ENCODE peak calls at places on chromosomes 16 and 17, in four cellular contexts. V is stomach, N is spleen, X is tibial nerve. L is an unnamed sample.

GRCh38 chr16:87550510-87550961 is 51.8 kb upstream of the JPH3 start:
- DNase-seq in V (peak; percentile 63), N (peak; percentile 87), X (no peak), L (no peak)

GRCh38 chr16:3266873-3267537 is 10.6 kb upstream of the MEFV start:
- DNase-seq in V (no peak), N (no peak), X (no peak), L (no peak)

GRCh38 chr16:50984688-50985087 is 166.4 kb downstream of the SALL1 start:
- DNase-seq in V (no peak), N (no peak), X (no peak), L (no peak)

GRCh38 chr17:69609495-69610315 is 195.2 kb downstream of the MAP2K6 start:
- DNase-seq in V (no peak), N (no peak), X (no peak), L (no peak)

GRCh38 chr17:29557085-29557697 is 9.6 kb downstream of the ABHD15 start:
- DNase-seq in V (no peak), N (no peak), X (no peak), L (no peak)

GRCh38 chr16:81266680-81267095 is 28.2 kb downstream of the BCO1 start:
- DNase-seq in V (peak; percentile 69), N (no peak), X (no peak), L (no peak)

GRCh38 chr17:28370035-28370743 is at the start of gene VTN:
- DNase-seq in V (peak; percentile 47), N (no peak), X (no peak), L (no peak)

GRCh38 chr16:89041571-89042481 is 51.8 kb upstream of the ACSF3 start:
- DNase-seq in V (no peak), N (peak; percentile 67), X (no peak), L (no peak)

GRCh38 chr16:71869089-71869488 is 14.9 kb downstream of the ZNF821 start:
- DNase-seq in V (no peak), N (no peak), X (no peak), L (no peak)

GRCh38 chr17:8894673-8895578 is 27.5 kb upstream of the PIK3R6 start:
- DNase-seq in V (peak; percentile 70), N (peak; percentile 71), X (peak; percentile 36), L (peak; percentile 74)

GRCh38 chr17:22202702-22203101 is 510.4 kb downstream of the KCNJ18 start:
- DNase-seq in V (no peak), N (peak; percentile 19), X (no peak), L (peak; percentile 73)

GRCh38 chr16:11605564-11605886 is 18.8 kb upstream of the LITAF start:
- DNase-seq in V (no peak), N (peak; percentile 31), X (no peak), L (no peak)

GRCh38 chr16:89042711-89043551 is 50.7 kb upstream of the ACSF3 start:
- DNase-seq in V (no peak), N (peak; percentile 57), X (no peak), L (no peak)

GRCh38 chr16:89023621-89024511 is 46.9 kb upstream of the CBFA2T3 start:
- DNase-seq in V (no peak), N (peak; percentile 58), X (no peak), L (no peak)

GRCh38 chr16:23290189-23291062 is 11.7 kb upstream of the SCNN1B start:
- DNase-seq in V (no peak), N (no peak), X (no peak), L (no peak)

GRCh38 chr17:28925912-28926365 is 23.1 kb upstream of the DHRS13 start:
- DNase-seq in V (no peak), N (no peak), X (no peak), L (no peak)

GRCh38 chr17:83012873-83013778 is 66.3 kb upstream of the METRNL start:
- DNase-seq in V (no peak), N (no peak), X (no peak), L (peak; percentile 78)

DNA sequence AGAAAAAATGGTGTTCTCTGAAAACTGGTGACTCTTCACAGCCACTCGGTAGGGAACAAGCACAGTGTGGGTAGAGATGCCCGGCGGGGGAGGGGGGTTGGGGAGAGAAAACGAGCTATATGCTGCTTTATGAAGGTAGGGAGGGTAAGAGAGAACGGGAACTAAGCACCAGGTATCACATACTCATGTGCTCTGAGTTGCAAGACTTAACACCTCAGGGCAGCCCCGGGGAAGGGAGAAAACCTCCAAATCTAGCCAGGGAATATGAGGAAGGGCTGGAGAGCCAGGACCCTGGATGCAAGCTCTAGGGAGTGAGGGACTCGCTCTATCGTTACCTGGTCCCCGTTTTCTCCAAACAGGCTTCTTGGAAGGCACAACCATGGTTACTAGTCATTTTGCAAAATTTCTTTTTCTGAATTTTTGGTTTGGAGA is 35.3 kb downstream of the HIC1 start:
- DNase-seq in V (no peak), N (peak; percentile 73), X (no peak), L (no peak)
- TF ChIP-seq POLR2A in V (no peak), N (no peak), X (no peak), L (no peak)

GRCh38 chr17:36942631-36943125 is 5.4 kb downstream of the LHX1 start:
- DNase-seq in V (no peak), N (no peak), X (no peak), L (peak; percentile 84)
- H3K4me3 ChIP-seq in V (peak overlapping the region; percentile 29), N (peak overlapping the region; percentile 24), X (no peak overlapping the region), L (no peak overlapping the region)

DNA sequence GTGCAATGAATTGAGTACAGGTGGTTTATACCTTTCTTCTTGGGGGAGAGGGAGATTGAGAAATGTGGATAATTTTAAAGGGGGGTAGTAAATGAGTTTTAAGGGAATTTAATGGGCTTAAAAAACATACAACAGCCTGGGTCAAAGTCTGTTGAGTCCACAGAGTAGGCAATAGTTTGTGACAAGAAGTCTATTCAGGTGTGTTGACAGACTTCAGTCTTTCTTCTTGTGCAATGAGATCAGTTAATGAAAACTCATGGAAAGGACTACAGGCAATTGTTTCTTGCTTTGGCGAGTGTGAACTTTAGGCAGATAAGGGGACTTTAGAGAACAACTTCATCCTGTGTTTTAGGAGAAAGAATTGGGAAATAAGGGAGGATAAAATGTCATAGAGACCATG is 507.8 kb upstream of the CA10 start:
- DNase-seq in V (no peak), N (no peak), X (no peak), L (no peak)
- TF ChIP-seq CTCF in V (no peak), N (no peak), X (no peak), L (no peak)

DNA sequence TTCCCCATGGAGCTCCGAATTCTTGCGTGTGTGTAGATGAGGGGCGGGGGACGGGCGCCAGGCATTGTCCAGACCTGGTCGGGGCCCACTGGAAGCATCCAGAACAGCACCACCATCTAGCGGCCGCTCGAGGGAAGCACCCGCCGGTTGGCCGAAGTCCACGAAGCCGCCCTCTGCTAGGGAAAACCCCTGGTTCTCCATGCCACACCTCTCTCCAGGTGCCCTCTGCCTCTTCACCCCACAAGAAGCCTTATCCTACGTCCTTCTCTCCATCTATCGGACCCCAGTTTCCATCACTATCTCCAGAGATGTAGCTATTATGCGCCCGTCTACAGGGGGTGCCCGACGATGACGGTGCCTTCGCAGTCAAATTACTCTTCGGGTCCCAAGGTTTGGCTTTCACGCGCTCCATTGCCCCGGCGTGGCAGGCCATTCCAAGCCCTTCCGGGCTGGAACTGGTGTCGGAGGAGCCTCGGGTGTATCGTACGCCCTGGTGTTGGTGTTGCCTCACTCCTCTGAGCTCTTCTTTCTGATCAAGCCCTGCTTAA is 617 bp upstream of the SENP3 start:
- DNase-seq in V (peak; percentile 96), N (peak; percentile 96), X (peak; percentile 86), L (peak; percentile 87)
- TF ChIP-seq POLR2A in V (no peak), N (no peak), X (no peak), L (no peak)

GRCh38 chr16:963913-964695 is 6.7 kb downstream of the LMF1 start:
- DNase-seq in V (no peak), N (peak; percentile 66), X (no peak), L (no peak)

GRCh38 chr16:966035-966434 is 4.7 kb downstream of the LMF1 start:
- DNase-seq in V (no peak), N (no peak), X (no peak), L (no peak)

GRCh38 chr16:966505-966904 is 4.3 kb downstream of the LMF1 start:
- DNase-seq in V (no peak), N (no peak), X (no peak), L (no peak)

GRCh38 chr16:965487-965886 is 5.3 kb downstream of the LMF1 start:
- DNase-seq in V (no peak), N (peak; percentile 47), X (no peak), L (no peak)

DNA sequence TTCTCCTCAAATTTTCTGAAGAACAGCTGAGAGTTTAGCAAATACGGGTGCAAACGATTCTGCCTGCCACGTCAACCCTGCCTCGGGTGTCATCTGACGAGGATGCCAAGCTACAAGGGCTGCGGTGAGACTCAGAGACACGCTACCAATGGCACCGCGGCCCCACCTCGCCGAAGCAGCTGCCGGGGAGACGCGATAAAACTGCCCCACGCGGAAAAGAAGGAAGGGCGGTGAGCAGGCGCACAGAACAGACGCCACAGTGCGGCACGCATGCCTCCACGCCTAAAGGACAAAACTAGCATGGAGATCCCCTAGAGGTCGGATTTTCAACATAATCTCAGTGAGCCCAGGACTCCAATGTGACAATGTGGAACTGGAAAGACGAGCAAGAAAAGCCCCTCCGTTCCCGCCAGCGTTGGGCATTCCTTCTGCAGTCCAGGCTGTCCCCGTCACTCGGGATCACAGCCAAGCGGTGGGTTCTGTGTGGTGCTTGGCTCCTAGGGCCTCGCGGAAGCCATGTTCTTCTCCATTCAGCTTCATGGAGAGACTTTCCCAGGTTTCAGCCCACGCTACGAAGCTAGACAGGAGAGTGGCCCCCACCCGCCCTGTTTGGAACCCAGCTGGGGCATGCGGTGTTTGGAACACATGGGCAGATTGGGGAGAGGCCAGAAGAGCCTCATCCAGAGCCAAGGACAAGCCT is 5.9 kb downstream of the LMF1 start:
- DNase-seq in V (no peak), N (peak; percentile 77), X (no peak), L (no peak)
- H3K4me3 ChIP-seq in V (no peak overlapping the region), N (no peak overlapping the region), X (no peak overlapping the region), L (no peak overlapping the region)

GRCh38 chr16:6345090-6345489 is 987.6 kb upstream of the RBFOX1 start:
- DNase-seq in V (no peak), N (no peak), X (no peak), L (no peak)
- TF ChIP-seq CTCF in V (no peak), N (no peak), X (no peak), L (no peak)

DNA sequence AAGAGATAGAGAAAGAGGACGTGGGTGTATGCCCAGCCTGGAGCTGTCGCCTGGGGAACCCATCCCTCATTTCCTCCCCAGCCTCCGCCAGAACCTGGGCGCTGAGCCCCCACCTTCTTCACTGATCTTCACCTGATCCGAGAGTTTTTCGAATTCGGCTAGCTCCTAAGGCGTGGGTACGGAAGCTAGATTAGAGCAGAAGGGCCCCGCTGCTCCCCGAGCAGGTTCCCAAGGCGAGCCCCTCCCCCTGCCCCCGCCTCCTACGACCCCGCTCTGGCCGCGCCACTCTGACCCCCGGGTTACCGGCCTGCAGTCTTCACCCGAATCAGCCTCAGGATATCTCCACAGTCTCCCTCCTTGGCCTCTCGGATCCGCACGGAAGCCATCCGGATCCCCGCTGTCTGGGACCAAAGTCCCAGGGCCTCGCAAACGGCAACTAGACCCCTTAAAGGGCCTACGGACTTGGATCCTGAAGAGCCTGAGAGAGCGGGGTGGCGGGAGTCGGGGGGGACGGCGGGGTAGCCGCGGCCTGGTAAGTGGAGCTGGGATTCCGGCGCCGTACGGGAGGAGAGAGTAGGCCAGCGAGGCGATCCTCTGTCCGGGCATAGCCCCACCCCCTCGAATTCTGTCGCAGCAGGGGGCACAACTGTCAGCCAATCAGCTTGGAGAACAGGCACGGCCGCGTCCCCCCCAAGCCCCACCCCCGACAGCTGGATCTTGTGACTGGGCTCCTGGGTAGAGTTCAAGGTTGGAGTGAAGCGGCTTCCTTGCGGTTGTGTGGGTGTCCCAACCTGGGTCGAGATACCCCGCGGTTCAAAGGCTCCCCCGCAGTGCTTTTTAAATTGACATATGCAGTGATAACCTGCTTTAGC is at the start of gene SAT2:
- DNase-seq in V (peak; percentile 93), N (peak; percentile 96), X (peak; percentile 91), L (peak; percentile 94)
- TF ChIP-seq POLR2A in V (no peak), N (no peak), X (peak; percentile 92), L (peak; percentile 43)